ENCODE peak calls at places on chromosome 10, in four cellular contexts. One of them, this sample, is unnamed.

GRCh38 chr10:86799188-86799845 is 42.9 kb downstream of the BMPR1A start:
- DNase-seq in cardiac muscle cell: no peak
- DNase-seq in endothelial cell: no peak
- DNase-seq in stimulated activated CD4-positive, alpha-beta T cell treated with anti-CD3 and anti-CD28 coated beads, Interleukin-4, amount 100 ng/mL, for 4 hours: no peak
- DNase-seq in this sample: no peak

GRCh38 chr10:132803595-132804210 is 17.8 kb upstream of the NKX6-2 start:
- DNase-seq in cardiac muscle cell: no peak
- DNase-seq in endothelial cell: no peak
- DNase-seq in stimulated activated CD4-positive, alpha-beta T cell treated with anti-CD3 and anti-CD28 coated beads, Interleukin-4, amount 100 ng/mL, for 4 hours: no peak
- DNase-seq in this sample: no peak

GRCh38 chr10:3949741-3950140 is 164.7 kb upstream of the KLF6 start:
- DNase-seq in cardiac muscle cell: peak
- DNase-seq in endothelial cell: no peak
- DNase-seq in stimulated activated CD4-positive, alpha-beta T cell treated with anti-CD3 and anti-CD28 coated beads, Interleukin-4, amount 100 ng/mL, for 4 hours: no peak
- DNase-seq in this sample: no peak

GRCh38 chr10:57654856-57655255 is 612.8 kb downstream of the IPMK start:
- DNase-seq in cardiac muscle cell: no peak
- DNase-seq in endothelial cell: no peak
- DNase-seq in stimulated activated CD4-positive, alpha-beta T cell treated with anti-CD3 and anti-CD28 coated beads, Interleukin-4, amount 100 ng/mL, for 4 hours: no peak
- DNase-seq in this sample: no peak

GRCh38 chr10:92839191-92840085 is 8.9 kb upstream of the EXOC6 start:
- DNase-seq in cardiac muscle cell: peak
- DNase-seq in endothelial cell: peak
- DNase-seq in stimulated activated CD4-positive, alpha-beta T cell treated with anti-CD3 and anti-CD28 coated beads, Interleukin-4, amount 100 ng/mL, for 4 hours: peak
- DNase-seq in this sample: peak

GRCh38 chr10:130709415-130709814 is 573.2 kb downstream of the GLRX3 start:
- DNase-seq in cardiac muscle cell: no peak
- DNase-seq in endothelial cell: no peak
- DNase-seq in stimulated activated CD4-positive, alpha-beta T cell treated with anti-CD3 and anti-CD28 coated beads, Interleukin-4, amount 100 ng/mL, for 4 hours: no peak
- DNase-seq in this sample: no peak

GRCh38 chr10:80544316-80544953 is 6.7 kb downstream of the SH2D4B start:
- DNase-seq in cardiac muscle cell: no peak
- DNase-seq in endothelial cell: no peak
- DNase-seq in stimulated activated CD4-positive, alpha-beta T cell treated with anti-CD3 and anti-CD28 coated beads, Interleukin-4, amount 100 ng/mL, for 4 hours: no peak
- DNase-seq in this sample: no peak

GRCh38 chr10:17673517-17674051 is 29.6 kb downstream of the STAM start:
- DNase-seq in cardiac muscle cell: peak
- DNase-seq in endothelial cell: no peak
- DNase-seq in stimulated activated CD4-positive, alpha-beta T cell treated with anti-CD3 and anti-CD28 coated beads, Interleukin-4, amount 100 ng/mL, for 4 hours: no peak
- DNase-seq in this sample: peak

GRCh38 chr10:86687750-86688149 is 19.4 kb downstream of the LDB3 start:
- DNase-seq in cardiac muscle cell: no peak
- DNase-seq in endothelial cell: no peak
- DNase-seq in stimulated activated CD4-positive, alpha-beta T cell treated with anti-CD3 and anti-CD28 coated beads, Interleukin-4, amount 100 ng/mL, for 4 hours: no peak
- DNase-seq in this sample: no peak

GRCh38 chr10:33387720-33388119 is 53.3 kb upstream of the NRP1 start:
- DNase-seq in cardiac muscle cell: no peak
- DNase-seq in endothelial cell: no peak
- DNase-seq in stimulated activated CD4-positive, alpha-beta T cell treated with anti-CD3 and anti-CD28 coated beads, Interleukin-4, amount 100 ng/mL, for 4 hours: no peak
- DNase-seq in this sample: no peak

GRCh38 chr10:130751106-130751840 is 560.2 kb downstream of the TCERG1L start:
- DNase-seq in cardiac muscle cell: no peak
- DNase-seq in endothelial cell: no peak
- DNase-seq in stimulated activated CD4-positive, alpha-beta T cell treated with anti-CD3 and anti-CD28 coated beads, Interleukin-4, amount 100 ng/mL, for 4 hours: no peak
- DNase-seq in this sample: no peak

GRCh38 chr10:11993834-11994468 is 48.7 kb downstream of the UPF2 start:
- DNase-seq in cardiac muscle cell: no peak
- DNase-seq in endothelial cell: no peak
- DNase-seq in stimulated activated CD4-positive, alpha-beta T cell treated with anti-CD3 and anti-CD28 coated beads, Interleukin-4, amount 100 ng/mL, for 4 hours: no peak
- DNase-seq in this sample: peak

GRCh38 chr10:35058134-35058533 is 32.0 kb downstream of the CUL2 start:
- DNase-seq in cardiac muscle cell: no peak
- DNase-seq in endothelial cell: no peak
- DNase-seq in stimulated activated CD4-positive, alpha-beta T cell treated with anti-CD3 and anti-CD28 coated beads, Interleukin-4, amount 100 ng/mL, for 4 hours: no peak
- DNase-seq in this sample: no peak

GRCh38 chr10:113765910-113766309 is 14.4 kb downstream of the PLEKHS1 start:
- DNase-seq in cardiac muscle cell: no peak
- DNase-seq in endothelial cell: no peak
- DNase-seq in stimulated activated CD4-positive, alpha-beta T cell treated with anti-CD3 and anti-CD28 coated beads, Interleukin-4, amount 100 ng/mL, for 4 hours: no peak
- DNase-seq in this sample: no peak

GRCh38 chr10:87538092-87538795 is 33.6 kb downstream of the MINPP1 start:
- DNase-seq in cardiac muscle cell: no peak
- DNase-seq in endothelial cell: no peak
- DNase-seq in stimulated activated CD4-positive, alpha-beta T cell treated with anti-CD3 and anti-CD28 coated beads, Interleukin-4, amount 100 ng/mL, for 4 hours: no peak
- DNase-seq in this sample: no peak

GRCh38 chr10:88385601-88386203 is 197.4 kb downstream of the RNLS start:
- DNase-seq in cardiac muscle cell: no peak
- DNase-seq in endothelial cell: no peak
- DNase-seq in stimulated activated CD4-positive, alpha-beta T cell treated with anti-CD3 and anti-CD28 coated beads, Interleukin-4, amount 100 ng/mL, for 4 hours: peak
- DNase-seq in this sample: peak

GRCh38 chr10:127059314-127059713 is 137.1 kb downstream of the INSYN2A start:
- DNase-seq in cardiac muscle cell: no peak
- DNase-seq in endothelial cell: no peak
- DNase-seq in stimulated activated CD4-positive, alpha-beta T cell treated with anti-CD3 and anti-CD28 coated beads, Interleukin-4, amount 100 ng/mL, for 4 hours: no peak
- DNase-seq in this sample: no peak

GRCh38 chr10:80416401-80417098 is 8.2 kb downstream of the PRXL2A start:
- DNase-seq in cardiac muscle cell: peak
- DNase-seq in endothelial cell: no peak
- DNase-seq in stimulated activated CD4-positive, alpha-beta T cell treated with anti-CD3 and anti-CD28 coated beads, Interleukin-4, amount 100 ng/mL, for 4 hours: no peak
- DNase-seq in this sample: no peak

GRCh38 chr10:30396282-30396681 is 37.7 kb upstream of the MAP3K8 start:
- DNase-seq in cardiac muscle cell: no peak
- DNase-seq in endothelial cell: no peak
- DNase-seq in stimulated activated CD4-positive, alpha-beta T cell treated with anti-CD3 and anti-CD28 coated beads, Interleukin-4, amount 100 ng/mL, for 4 hours: no peak
- DNase-seq in this sample: peak

GRCh38 chr10:69883256-69883655 is 81.5 kb downstream of the COL13A1 start:
- DNase-seq in cardiac muscle cell: no peak
- DNase-seq in endothelial cell: no peak
- DNase-seq in stimulated activated CD4-positive, alpha-beta T cell treated with anti-CD3 and anti-CD28 coated beads, Interleukin-4, amount 100 ng/mL, for 4 hours: no peak
- DNase-seq in this sample: no peak

GRCh38 chr10:92387289-92387940 is 96.4 kb downstream of the MARCHF5 start:
- DNase-seq in cardiac muscle cell: peak
- DNase-seq in endothelial cell: peak
- DNase-seq in stimulated activated CD4-positive, alpha-beta T cell treated with anti-CD3 and anti-CD28 coated beads, Interleukin-4, amount 100 ng/mL, for 4 hours: no peak
- DNase-seq in this sample: peak

GRCh38 chr10:30374353-30374752 is 25.3 kb upstream of the MTPAP start:
- DNase-seq in cardiac muscle cell: peak
- DNase-seq in endothelial cell: no peak
- DNase-seq in stimulated activated CD4-positive, alpha-beta T cell treated with anti-CD3 and anti-CD28 coated beads, Interleukin-4, amount 100 ng/mL, for 4 hours: no peak
- DNase-seq in this sample: peak

GRCh38 chr10:75712241-75712880 is 280.9 kb downstream of the LRMDA start:
- DNase-seq in cardiac muscle cell: no peak
- DNase-seq in endothelial cell: no peak
- DNase-seq in stimulated activated CD4-positive, alpha-beta T cell treated with anti-CD3 and anti-CD28 coated beads, Interleukin-4, amount 100 ng/mL, for 4 hours: no peak
- DNase-seq in this sample: no peak

GRCh38 chr10:43444313-43444712 is 7.4 kb downstream of the ZNF487 start:
- DNase-seq in cardiac muscle cell: no peak
- DNase-seq in endothelial cell: no peak
- DNase-seq in stimulated activated CD4-positive, alpha-beta T cell treated with anti-CD3 and anti-CD28 coated beads, Interleukin-4, amount 100 ng/mL, for 4 hours: no peak
- DNase-seq in this sample: no peak

GRCh38 chr10:98264378-98265065 is 3.5 kb downstream of the LOXL4 start:
- DNase-seq in cardiac muscle cell: no peak
- DNase-seq in endothelial cell: no peak
- DNase-seq in stimulated activated CD4-positive, alpha-beta T cell treated with anti-CD3 and anti-CD28 coated beads, Interleukin-4, amount 100 ng/mL, for 4 hours: no peak
- DNase-seq in this sample: no peak

GRCh38 chr10:91796332-91797076 is 1.7 kb upstream of the TNKS2 start:
- DNase-seq in cardiac muscle cell: no peak
- DNase-seq in endothelial cell: no peak
- DNase-seq in stimulated activated CD4-positive, alpha-beta T cell treated with anti-CD3 and anti-CD28 coated beads, Interleukin-4, amount 100 ng/mL, for 4 hours: peak
- DNase-seq in this sample: peak

GRCh38 chr10:121910673-121911420 is 17.0 kb downstream of the ATE1 start:
- DNase-seq in cardiac muscle cell: no peak
- DNase-seq in endothelial cell: no peak
- DNase-seq in stimulated activated CD4-positive, alpha-beta T cell treated with anti-CD3 and anti-CD28 coated beads, Interleukin-4, amount 100 ng/mL, for 4 hours: no peak
- DNase-seq in this sample: peak

GRCh38 chr10:97991875-97992274 is 38.5 kb downstream of the CRTAC1 start:
- DNase-seq in cardiac muscle cell: peak
- DNase-seq in endothelial cell: peak
- DNase-seq in stimulated activated CD4-positive, alpha-beta T cell treated with anti-CD3 and anti-CD28 coated beads, Interleukin-4, amount 100 ng/mL, for 4 hours: no peak
- DNase-seq in this sample: peak

GRCh38 chr10:58334817-58335305 is at the start of gene UBE2D1:
- DNase-seq in cardiac muscle cell: peak
- DNase-seq in endothelial cell: peak
- DNase-seq in stimulated activated CD4-positive, alpha-beta T cell treated with anti-CD3 and anti-CD28 coated beads, Interleukin-4, amount 100 ng/mL, for 4 hours: peak
- DNase-seq in this sample: peak

GRCh38 chr10:102660891-102661613 is 16.8 kb downstream of the TRIM8 start:
- DNase-seq in cardiac muscle cell: no peak
- DNase-seq in endothelial cell: no peak
- DNase-seq in stimulated activated CD4-positive, alpha-beta T cell treated with anti-CD3 and anti-CD28 coated beads, Interleukin-4, amount 100 ng/mL, for 4 hours: peak
- DNase-seq in this sample: no peak